ENCODE peak calls at places on chromosomes 16 and 17, in seven cellular contexts. T is HCEC 1CT; A is EL; N is RWPE1; O is NCI-H2029; E is T-helper 2 cell; V is activated gamma-delta T cell treated with anti-CD3 and anti-CD28 coated beads, Interleukin-2, amount 50 U/mL, for 16 hours. P is an unnamed sample.

GRCh38 chr17:35731239-35731931 is at the start of gene RASL10B:
- DNase-seq in T (peak; percentile 39), A (peak; percentile 64), N (peak; percentile 78), O (peak; percentile 4), E (peak; percentile 27), V (peak; percentile 19), P (peak; percentile 23)

GRCh38 chr16:87376660-87377059 is 6.9 kb downstream of the FBXO31 start:
- DNase-seq in T (no peak), A (no peak), N (no peak), O (no peak), E (no peak), V (no peak), P (no peak)

GRCh38 chr17:4610162-4610561 is 25.8 kb downstream of the SMTNL2 start:
- DNase-seq in T (no peak), A (no peak), N (no peak), O (no peak), E (no peak), V (no peak), P (no peak)

GRCh38 chr17:77027271-77027670 is 113.5 kb upstream of the SEC14L1 start:
- DNase-seq in T (no peak), A (no peak), N (no peak), O (no peak), E (no peak), V (no peak), P (no peak)

GRCh38 chr16:55571-56136 is 2.0 kb downstream of the SNRNP25 start:
- DNase-seq in T (no peak), A (no peak), N (no peak), O (no peak), E (no peak), V (no peak), P (no peak)

GRCh38 chr16:24610421-24610765 is 71.0 kb downstream of the RBBP6 start:
- DNase-seq in T (peak; percentile 21), A (peak; percentile 48), N (no peak), O (peak; percentile 6), E (no peak), V (no peak), P (no peak)

GRCh38 chr17:80352216-80352895 is 62.6 kb upstream of the ENDOV start:
- DNase-seq in T (no peak), A (no peak), N (no peak), O (no peak), E (no peak), V (no peak), P (no peak)

GRCh38 chr16:88773812-88774291 is 11.2 kb downstream of the PIEZO1 start:
- DNase-seq in T (peak; percentile 85), A (peak; percentile 92), N (no peak), O (no peak), E (no peak), V (no peak), P (no peak)

GRCh38 chr17:69047368-69048263 is 13.1 kb downstream of the ABCA9 start:
- DNase-seq in T (peak; percentile 64), A (peak; percentile 42), N (peak; percentile 20), O (no peak), E (no peak), V (no peak), P (no peak)

GRCh38 chr17:16929281-16929680 is 42.6 kb downstream of the TNFRSF13B start:
- DNase-seq in T (no peak), A (no peak), N (no peak), O (peak; percentile 61), E (no peak), V (no peak), P (no peak)

GRCh38 chr16:86919073-86919472 is 340.7 kb downstream of the FOXL1 start:
- DNase-seq in T (no peak), A (no peak), N (no peak), O (no peak), E (no peak), V (no peak), P (no peak)

GRCh38 chr17:81648707-81649085 is 7.6 kb downstream of the PDE6G start:
- DNase-seq in T (no peak), A (no peak), N (no peak), O (no peak), E (no peak), V (no peak), P (no peak)

GRCh38 chr17:5354310-5354709 is 65.2 kb downstream of the NUP88 start:
- DNase-seq in T (no peak), A (no peak), N (no peak), O (no peak), E (no peak), V (no peak), P (no peak)

GRCh38 chr17:77482375-77483127 is 341.8 kb downstream of the SEC14L1 start:
- DNase-seq in T (no peak), A (no peak), N (no peak), O (no peak), E (no peak), V (no peak), P (no peak)

GRCh38 chr16:6331770-6332169 is 1000.9 kb upstream of the RBFOX1 start:
- DNase-seq in T (no peak), A (no peak), N (no peak), O (no peak), E (no peak), V (no peak), P (no peak)

GRCh38 chr17:38872671-38873385 is 3.0 kb downstream of the LASP1 start:
- DNase-seq in T (no peak), A (no peak), N (no peak), O (peak; percentile 82), E (no peak), V (no peak), P (no peak)

GRCh38 chr16:50267151-50267631 is 840 bp downstream of the ADCY7 start:
- DNase-seq in T (no peak), A (no peak), N (no peak), O (no peak), E (peak; percentile 32), V (no peak), P (no peak)

GRCh38 chr16:67391424-67392300 is 1.6 kb downstream of the TPPP3 start:
- DNase-seq in T (no peak), A (no peak), N (no peak), O (no peak), E (no peak), V (no peak), P (no peak)

GRCh38 chr17:72145972-72146755 is 25.3 kb downstream of the SOX9 start:
- DNase-seq in T (no peak), A (peak; percentile 59), N (no peak), O (no peak), E (no peak), V (no peak), P (no peak)

GRCh38 chr16:22232277-22233049 is 26.4 kb downstream of the EEF2K start:
- DNase-seq in T (peak; percentile 9), A (peak; percentile 25), N (peak; percentile 66), O (peak; percentile 94), E (peak; percentile 84), V (no peak), P (no peak)

GRCh38 chr17:57009737-57010445 is 32.0 kb downstream of the SCPEP1 start:
- DNase-seq in T (peak; percentile 58), A (peak; percentile 53), N (peak; percentile 52), O (peak; percentile 22), E (peak; percentile 69), V (peak; percentile 27), P (peak; percentile 14)

GRCh38 chr17:7589204-7589868 is 558 bp downstream of the SOX15 start:
- DNase-seq in T (peak; percentile 71), A (peak; percentile 89), N (peak; percentile 71), O (no peak), E (peak; percentile 73), V (peak; percentile 49), P (peak; percentile 49)

GRCh38 chr16:27241658-27242057 is 26.9 kb downstream of the NSMCE1 start:
- DNase-seq in T (no peak), A (peak; percentile 25), N (no peak), O (no peak), E (no peak), V (no peak), P (no peak)

GRCh38 chr17:74566132-74566753 is 1.1 kb downstream of the CD300H start:
- DNase-seq in T (no peak), A (peak; percentile 16), N (peak; percentile 31), O (no peak), E (peak; percentile 27), V (no peak), P (no peak)

GRCh38 chr16:28309811-28310311 is 17.5 kb downstream of the SBK1 start:
- DNase-seq in T (no peak), A (no peak), N (no peak), O (no peak), E (peak; percentile 97), V (peak; percentile 89), P (peak; percentile 75)

GRCh38 chr17:13638855-13639458 is 37.2 kb upstream of the HS3ST3A1 start:
- DNase-seq in T (peak; percentile 4), A (peak; percentile 50), N (no peak), O (no peak), E (no peak), V (no peak), P (no peak)

GRCh38 chr17:55833311-55833710 is 82.5 kb downstream of the PCTP start:
- DNase-seq in T (no peak), A (no peak), N (no peak), O (no peak), E (no peak), V (no peak), P (no peak)

GRCh38 chr16:60485877-60486489 is 1550.3 kb downstream of the CDH8 start:
- DNase-seq in T (no peak), A (no peak), N (no peak), O (no peak), E (no peak), V (no peak), P (no peak)

GRCh38 chr17:14068542-14069250 is 608 bp upstream of the COX10 start:
- DNase-seq in T (no peak), A (no peak), N (no peak), O (no peak), E (peak; percentile 15), V (no peak), P (no peak)

GRCh38 chr16:1996175-1996574 is 6.4 kb downstream of the SYNGR3 start:
- DNase-seq in T (no peak), A (no peak), N (no peak), O (no peak), E (peak; percentile 61), V (no peak), P (no peak)

P was measured in activated T-helper 9 cell treated with anti-CD3 and anti-CD28 coated beads, Interleukin-2, amount 50 U/mL, for 16 hours.